ENCODE peak calls at places on chromosome 4, in four cellular contexts. One of them, this sample, is unnamed.

GRCh38 chr4:150782921-150783320 is 201.0 kb downstream of the MAB21L2 start:
- DNase-seq in lung: no peak
- DNase-seq in ascending aorta: no peak
- DNase-seq in uterus: no peak
- DNase-seq in this sample: no peak

GRCh38 chr4:177937051-177937450 is 494.8 kb upstream of the AGA start:
- DNase-seq in lung: no peak
- DNase-seq in ascending aorta: no peak
- DNase-seq in uterus: no peak
- DNase-seq in this sample: no peak

GRCh38 chr4:83010111-83010521 is 507 bp downstream of the LIN54 start:
- DNase-seq in lung: no peak
- DNase-seq in ascending aorta: no peak
- DNase-seq in uterus: no peak
- DNase-seq in this sample: no peak

GRCh38 chr4:165537028-165537648 is 158.3 kb downstream of the CPE start:
- DNase-seq in lung: no peak
- DNase-seq in ascending aorta: no peak
- DNase-seq in uterus: no peak
- DNase-seq in this sample: no peak

GRCh38 chr4:106329027-106329618 is 12.8 kb downstream of the AIMP1 start:
- DNase-seq in lung: no peak
- DNase-seq in ascending aorta: no peak
- DNase-seq in uterus: no peak
- DNase-seq in this sample: no peak

GRCh38 chr4:137534516-137534915 is 2.2 kb upstream of the PCDH18 start:
- DNase-seq in lung: no peak
- DNase-seq in ascending aorta: no peak
- DNase-seq in uterus: no peak
- DNase-seq in this sample: no peak

GRCh38 chr4:153792007-153792892 is 3.4 kb upstream of the SFRP2 start:
- DNase-seq in lung: peak; percentile 50
- DNase-seq in ascending aorta: no peak
- DNase-seq in uterus: no peak
- DNase-seq in this sample: no peak

GRCh38 chr4:139986621-139987510 is 167.1 kb downstream of the MAML3 start:
- DNase-seq in lung: no peak
- DNase-seq in ascending aorta: no peak
- DNase-seq in uterus: no peak
- DNase-seq in this sample: no peak

GRCh38 chr4:121777625-121778024 is 12.7 kb upstream of the SMIM43 start:
- DNase-seq in lung: no peak
- DNase-seq in ascending aorta: no peak
- DNase-seq in uterus: no peak
- DNase-seq in this sample: no peak

GRCh38 chr4:80732010-80732409 is 298.5 kb upstream of the BMP3 start:
- DNase-seq in lung: no peak
- DNase-seq in ascending aorta: no peak
- DNase-seq in uterus: no peak
- DNase-seq in this sample: no peak

GRCh38 chr4:169909897-169910296 is 116.3 kb downstream of the MFAP3L start:
- DNase-seq in lung: no peak
- DNase-seq in ascending aorta: no peak
- DNase-seq in uterus: no peak
- DNase-seq in this sample: no peak

GRCh38 chr4:117164338-117164737 is 79.0 kb upstream of the TRAM1L1 start:
- DNase-seq in lung: no peak
- DNase-seq in ascending aorta: no peak
- DNase-seq in uterus: no peak
- DNase-seq in this sample: no peak

GRCh38 chr4:80261989-80262600 is 4.4 kb upstream of the FGF5 start:
- DNase-seq in lung: no peak
- DNase-seq in ascending aorta: no peak
- DNase-seq in uterus: no peak
- DNase-seq in this sample: no peak

GRCh38 chr4:88147799-88148217 is 10.6 kb downstream of the ABCG2 start:
- DNase-seq in lung: no peak
- DNase-seq in ascending aorta: no peak
- DNase-seq in uterus: no peak
- DNase-seq in this sample: peak; percentile 66

GRCh38 chr4:158805628-158806471 is 37.0 kb downstream of the FNIP2 start:
- DNase-seq in lung: peak; percentile 45
- DNase-seq in ascending aorta: no peak
- DNase-seq in uterus: no peak
- DNase-seq in this sample: peak; percentile 25

GRCh38 chr4:124537971-124538370 is 174.6 kb downstream of the ANKRD50 start:
- DNase-seq in lung: no peak
- DNase-seq in ascending aorta: no peak
- DNase-seq in uterus: no peak
- DNase-seq in this sample: no peak

GRCh38 chr4:7206856-7207567 is 14.7 kb downstream of the SORCS2 start:
- DNase-seq in lung: peak; percentile 69
- DNase-seq in ascending aorta: peak; percentile 92
- DNase-seq in uterus: peak; percentile 88
- DNase-seq in this sample: no peak

GRCh38 chr4:147822128-147822527 is 90.2 kb downstream of the ARHGAP10 start:
- DNase-seq in lung: peak; percentile 87
- DNase-seq in ascending aorta: peak; percentile 80
- DNase-seq in uterus: peak; percentile 89
- DNase-seq in this sample: no peak

GRCh38 chr4:184270808-184271413 is 53.2 kb upstream of the ENPP6 start:
- DNase-seq in lung: no peak
- DNase-seq in ascending aorta: no peak
- DNase-seq in uterus: no peak
- DNase-seq in this sample: no peak

GRCh38 chr4:80173841-80174240 is 23.5 kb upstream of the PRDM8 start:
- DNase-seq in lung: no peak
- DNase-seq in ascending aorta: no peak
- DNase-seq in uterus: no peak
- DNase-seq in this sample: no peak

GRCh38 chr4:72107456-72107855 is 75.7 kb downstream of the NPFFR2 start:
- DNase-seq in lung: no peak
- DNase-seq in ascending aorta: no peak
- DNase-seq in uterus: no peak
- DNase-seq in this sample: no peak

GRCh38 chr4:94412019-94413017 is 39.4 kb upstream of the PDLIM5 start:
- DNase-seq in lung: no peak
- DNase-seq in ascending aorta: no peak
- DNase-seq in uterus: peak; percentile 34
- DNase-seq in this sample: no peak

GRCh38 chr4:47471064-47471463 is 7.6 kb upstream of the COMMD8 start:
- DNase-seq in lung: no peak
- DNase-seq in ascending aorta: no peak
- DNase-seq in uterus: no peak
- DNase-seq in this sample: no peak

GRCh38 chr4:19224820-19225219 is 1026.9 kb upstream of the SLIT2 start:
- DNase-seq in lung: no peak
- DNase-seq in ascending aorta: no peak
- DNase-seq in uterus: no peak
- DNase-seq in this sample: no peak

GRCh38 chr4:54218736-54219135 is 10.4 kb upstream of the PDGFRA start:
- DNase-seq in lung: no peak
- DNase-seq in ascending aorta: no peak
- DNase-seq in uterus: no peak
- DNase-seq in this sample: no peak

DNA sequence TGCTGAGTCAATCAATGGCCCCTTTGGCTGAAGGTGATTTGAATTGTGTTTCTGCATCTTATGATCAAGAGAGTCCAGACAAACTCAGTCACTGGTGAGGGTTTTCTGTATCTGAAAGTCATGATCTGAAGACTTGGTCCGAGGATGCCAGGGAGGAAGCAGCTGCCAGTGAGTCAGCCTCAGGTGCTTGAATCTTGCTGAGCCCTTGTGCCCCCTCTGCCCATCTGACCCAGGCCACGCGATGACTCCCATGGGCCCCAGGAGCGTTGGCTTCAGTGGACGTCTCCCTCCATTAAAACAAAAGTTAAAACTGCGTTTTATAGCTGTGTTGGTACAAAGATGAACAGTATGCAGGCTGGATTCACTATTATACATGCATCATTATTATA is 62.0 kb downstream of the HTRA3 start:
- DNase-seq in lung: no peak
- DNase-seq in ascending aorta: peak; percentile 30
- DNase-seq in uterus: peak; percentile 9
- DNase-seq in this sample: no peak
- TF ChIP-seq CTCF in lung: no peak
- TF ChIP-seq CTCF in ascending aorta: no peak
- TF ChIP-seq CTCF in uterus: no peak
- TF ChIP-seq CTCF in this sample: no peak

GRCh38 chr4:1041147-1041935 is 29.9 kb downstream of the FGFRL1 start:
- DNase-seq in lung: no peak
- DNase-seq in ascending aorta: no peak
- DNase-seq in uterus: no peak
- DNase-seq in this sample: no peak
- H3K4me1 ChIP-seq in lung: no peaks in the 10 kb centered on the region
- H3K4me1 ChIP-seq in ascending aorta: peaks cover 34% of the 10 kb centered on the region
- H3K4me1 ChIP-seq in uterus: peaks cover 9% of the 10 kb centered on the region
- H3K4me1 ChIP-seq in this sample: peaks cover 29% of the 10 kb centered on the region

DNA sequence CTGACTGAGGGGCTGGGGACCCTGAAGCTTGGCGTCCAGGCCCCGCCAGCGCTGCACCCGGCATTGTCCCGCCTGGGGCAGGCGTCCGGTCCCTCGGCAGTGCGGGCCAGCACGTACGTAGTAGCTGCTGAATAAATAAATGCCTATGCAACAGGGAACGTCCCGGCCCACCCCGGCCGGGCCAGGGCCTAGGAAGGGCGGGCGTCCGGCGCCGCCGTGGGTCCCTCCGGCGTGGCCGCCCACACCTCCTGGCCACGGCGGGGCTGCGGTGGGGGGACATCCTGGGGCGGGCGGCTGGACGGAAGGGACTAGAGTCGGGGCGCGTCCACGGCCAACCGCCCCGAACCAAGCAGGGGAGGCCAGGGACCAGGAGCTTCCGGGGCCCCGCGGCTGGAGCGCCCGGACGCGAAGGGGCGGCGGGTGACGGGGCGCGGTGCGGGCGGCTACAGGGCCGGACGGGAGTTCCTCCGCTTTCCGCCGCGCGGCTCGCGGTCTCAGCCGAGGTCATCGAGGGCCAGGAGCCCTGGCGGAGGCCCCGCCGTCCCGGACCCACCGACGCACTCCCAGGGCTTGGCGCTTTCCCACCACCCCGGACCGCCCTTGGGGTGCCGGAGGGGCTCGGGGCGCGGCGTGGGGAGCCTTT is 856 bp upstream of the WWC2 start:
- DNase-seq in lung: peak; percentile 48
- DNase-seq in ascending aorta: peak; percentile 76
- DNase-seq in uterus: peak; percentile 39
- DNase-seq in this sample: peak; percentile 53
- H3K27me3 ChIP-seq in lung: no peaks in the 10 kb centered on the region
- H3K27me3 ChIP-seq in ascending aorta: no peaks in the 10 kb centered on the region
- H3K27me3 ChIP-seq in uterus: no peaks in the 10 kb centered on the region
- H3K27me3 ChIP-seq in this sample: no peaks in the 10 kb centered on the region

GRCh38 chr4:2177443-2178093 is 64.4 kb downstream of the HAUS3 start:
- DNase-seq in lung: no peak
- DNase-seq in ascending aorta: no peak
- DNase-seq in uterus: no peak
- DNase-seq in this sample: no peak
- TF ChIP-seq CTCF in lung: no peak
- TF ChIP-seq CTCF in ascending aorta: no peak
- TF ChIP-seq CTCF in uterus: no peak
- TF ChIP-seq CTCF in this sample: no peak

DNA sequence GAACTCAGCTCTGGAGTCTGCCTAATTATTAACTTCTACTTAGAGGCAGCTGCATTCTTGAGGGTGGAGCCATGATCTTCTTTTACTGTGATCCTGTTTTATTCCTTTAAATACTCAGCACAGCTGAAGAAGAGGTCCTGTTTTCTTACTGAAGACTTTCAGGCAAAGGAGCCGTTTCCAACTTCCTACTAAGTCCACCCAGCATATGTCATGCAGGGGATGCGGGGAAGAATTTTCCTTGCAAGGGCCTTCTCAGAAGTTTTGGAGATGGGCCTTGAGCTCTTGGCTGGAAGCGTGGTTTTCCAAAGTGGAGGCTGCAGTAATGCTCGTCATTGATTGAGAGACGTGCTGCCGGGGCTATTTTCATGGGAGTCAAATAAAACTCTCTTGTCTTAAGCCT is 27.8 kb downstream of the FGF2 start:
- DNase-seq in lung: no peak
- DNase-seq in ascending aorta: peak; percentile 68
- DNase-seq in uterus: peak; percentile 40
- DNase-seq in this sample: no peak
- H3K4me1 ChIP-seq in lung: no peaks in the 10 kb centered on the region
- H3K4me1 ChIP-seq in ascending aorta: peaks cover 14% of the 10 kb centered on the region
- H3K4me1 ChIP-seq in uterus: no peaks in the 10 kb centered on the region
- H3K4me1 ChIP-seq in this sample: peaks cover 49% of the 10 kb centered on the region

GRCh38 chr4:56655209-56655626 is 25.9 kb downstream of the HOPX start:
- DNase-seq in lung: no peak
- DNase-seq in ascending aorta: no peak
- DNase-seq in uterus: peak; percentile 44
- DNase-seq in this sample: no peak

GRCh38 chr4:56653461-56654237 is 27.4 kb downstream of the HOPX start:
- DNase-seq in lung: no peak
- DNase-seq in ascending aorta: no peak
- DNase-seq in uterus: no peak
- DNase-seq in this sample: no peak

GRCh38 chr4:56656346-56656643 is 24.8 kb downstream of the HOPX start:
- DNase-seq in lung: no peak
- DNase-seq in ascending aorta: no peak
- DNase-seq in uterus: no peak
- DNase-seq in this sample: no peak

GRCh38 chr4:56655627-56656345 is 25.3 kb downstream of the HOPX start:
- DNase-seq in lung: no peak
- DNase-seq in ascending aorta: no peak
- DNase-seq in uterus: no peak
- DNase-seq in this sample: peak; percentile 35

GRCh38 chr4:56654238-56654632 is 26.9 kb downstream of the HOPX start:
- DNase-seq in lung: no peak
- DNase-seq in ascending aorta: no peak
- DNase-seq in uterus: peak; percentile 40
- DNase-seq in this sample: no peak
- H3K27me3 ChIP-seq in lung: no peaks in the 10 kb centered on the region
- H3K27me3 ChIP-seq in ascending aorta: peaks cover 7% of the 10 kb centered on the region
- H3K27me3 ChIP-seq in uterus: no peaks in the 10 kb centered on the region
- H3K27me3 ChIP-seq in this sample: no peaks in the 10 kb centered on the region

This sample was measured in Caco-2.